ENCODE peak calls at places on chromosomes 4 and X, in four cellular contexts. O, N, M and D are unnamed samples.

GRCh38 chr4:20194079-20195013 is 57.4 kb upstream of the SLIT2 start:
- DNase-seq in M (no peak), O (no peak), N (no peak), D (peak)

GRCh38 chr4:41176357-41176756 is 38.0 kb downstream of the APBB2 start:
- DNase-seq in N (no peak), M (no peak), O (no peak), D (no peak)

GRCh38 chr4:8307126-8307525 is 37.6 kb downstream of the HTRA3 start:
- DNase-seq in N (no peak), O (no peak), M (no peak), D (no peak)

GRCh38 chr4:7964890-7965662 is 25.4 kb upstream of the AFAP1 start:
- DNase-seq in N (peak), M (no peak), O (peak), D (no peak)

GRCh38 chr4:153706519-153706918 is 22.4 kb downstream of the TLR2 start:
- DNase-seq in M (no peak), O (no peak), N (no peak), D (no peak)

GRCh38 chr4:104365618-104366017 is 129.1 kb downstream of the CXXC4 start:
- DNase-seq in N (no peak), M (no peak), O (no peak), D (no peak)

GRCh38 chrX:132958086-132958703 is at the start of gene HS6ST2:
- DNase-seq in M (no peak), N (peak), O (peak), D (no peak)

GRCh38 chr4:157287445-157287844 is 66.9 kb downstream of the GRIA2 start:
- DNase-seq in O (no peak), M (no peak), N (no peak), D (no peak)

GRCh38 chrX:107669885-107670628 is 41.7 kb downstream of the PRPS1 start:
- DNase-seq in M (no peak), N (no peak), O (no peak), D (no peak)

GRCh38 chrX:11105080-11105479 is 6.1 kb upstream of the HCCS start:
- DNase-seq in M (no peak), N (no peak), O (no peak), D (peak)

GRCh38 chr4:26753642-26754041 is 107.0 kb upstream of the STIM2 start:
- DNase-seq in M (no peak), O (no peak), N (no peak), D (no peak)

GRCh38 chrX:53246231-53246630 is 21.2 kb upstream of the KDM5C start:
- DNase-seq in M (no peak), N (no peak), O (no peak), D (no peak)

GRCh38 chr4:24748758-24749350 is 46.5 kb upstream of the SOD3 start:
- DNase-seq in M (no peak), O (no peak), N (no peak), D (no peak)

GRCh38 chr4:82905205-82905604 is 4.7 kb downstream of the THAP9 start:
- DNase-seq in M (no peak), O (peak), N (no peak), D (peak)

GRCh38 chrX:40041915-40042314 is 55.8 kb downstream of the BCOR start:
- DNase-seq in M (no peak), O (no peak), N (no peak), D (no peak)

GRCh38 chr4:4439782-4440181 is 52.9 kb downstream of the NSG1 start:
- DNase-seq in O (no peak), N (no peak), M (no peak), D (no peak)

GRCh38 chr4:124334119-124334518 is 378.4 kb downstream of the ANKRD50 start:
- DNase-seq in M (no peak), O (no peak), N (peak), D (peak)

GRCh38 chr4:113325876-113326615 is 276.6 kb downstream of the ANK2 start:
- DNase-seq in M (no peak), N (no peak), O (peak), D (no peak)

GRCh38 chrX:9728271-9728670 is 37.4 kb downstream of the GPR143 start:
- DNase-seq in O (no peak), M (no peak), N (no peak), D (no peak)